ENCODE peak calls at places on chromosome 21, in seven cellular contexts. One of them, this sample, is unnamed.
A peak's percentile ranks its signal among the peaks of the same experiment; 100 is the strongest.

GRCh38 chr21:33207471-33208149 is 22.1 kb upstream of the IFNAR2 start:
- DNase-seq in A549: no peak
- DNase-seq in astrocyte of the spinal cord: no peak
- DNase-seq in aorta: no peak
- DNase-seq in Peyer's patch: peak; percentile 51
- DNase-seq in dorsolateral prefrontal cortex: no peak
- DNase-seq in BJ: no peak
- DNase-seq in this sample: no peak

GRCh38 chr21:26788783-26789182 is 56.4 kb downstream of the ADAMTS1 start:
- DNase-seq in A549: no peak
- DNase-seq in astrocyte of the spinal cord: no peak
- DNase-seq in aorta: no peak
- DNase-seq in Peyer's patch: no peak
- DNase-seq in dorsolateral prefrontal cortex: no peak
- DNase-seq in BJ: no peak
- DNase-seq in this sample: peak; percentile 38

GRCh38 chr21:27480841-27481261 is 514.0 kb upstream of the ADAMTS5 start:
- DNase-seq in A549: no peak
- DNase-seq in astrocyte of the spinal cord: peak; percentile 48
- DNase-seq in aorta: no peak
- DNase-seq in Peyer's patch: no peak
- DNase-seq in dorsolateral prefrontal cortex: no peak
- DNase-seq in BJ: no peak
- DNase-seq in this sample: no peak

GRCh38 chr21:41142051-41142795 is 25.7 kb upstream of the BACE2 start:
- DNase-seq in A549: peak; percentile 5
- DNase-seq in astrocyte of the spinal cord: peak; percentile 58
- DNase-seq in aorta: no peak
- DNase-seq in Peyer's patch: no peak
- DNase-seq in dorsolateral prefrontal cortex: peak; percentile 70
- DNase-seq in BJ: peak; percentile 63
- DNase-seq in this sample: no peak

GRCh38 chr21:31043495-31043894 is 5.2 kb upstream of the KRTAP19-8 start:
- DNase-seq in A549: no peak
- DNase-seq in astrocyte of the spinal cord: no peak
- DNase-seq in aorta: no peak
- DNase-seq in Peyer's patch: no peak
- DNase-seq in dorsolateral prefrontal cortex: no peak
- DNase-seq in BJ: no peak
- DNase-seq in this sample: no peak

GRCh38 chr21:41387824-41388223 is 26.0 kb downstream of the MX2 start:
- DNase-seq in A549: no peak
- DNase-seq in astrocyte of the spinal cord: no peak
- DNase-seq in aorta: no peak
- DNase-seq in Peyer's patch: no peak
- DNase-seq in dorsolateral prefrontal cortex: no peak
- DNase-seq in BJ: no peak
- DNase-seq in this sample: no peak

GRCh38 chr21:32782698-32783097 is 11.1 kb upstream of the PAXBP1 start:
- DNase-seq in A549: no peak
- DNase-seq in astrocyte of the spinal cord: no peak
- DNase-seq in aorta: no peak
- DNase-seq in Peyer's patch: no peak
- DNase-seq in dorsolateral prefrontal cortex: no peak
- DNase-seq in BJ: no peak
- DNase-seq in this sample: no peak

GRCh38 chr21:26624983-26625519 is 52.0 kb upstream of the CYYR1 start:
- DNase-seq in A549: no peak
- DNase-seq in astrocyte of the spinal cord: no peak
- DNase-seq in aorta: no peak
- DNase-seq in Peyer's patch: no peak
- DNase-seq in dorsolateral prefrontal cortex: no peak
- DNase-seq in BJ: no peak
- DNase-seq in this sample: no peak

GRCh38 chr21:32065654-32066053 is 192.8 kb downstream of the HUNK start:
- DNase-seq in A549: no peak
- DNase-seq in astrocyte of the spinal cord: no peak
- DNase-seq in aorta: no peak
- DNase-seq in Peyer's patch: no peak
- DNase-seq in dorsolateral prefrontal cortex: no peak
- DNase-seq in BJ: no peak
- DNase-seq in this sample: no peak

GRCh38 chr21:27168084-27168483 is 201.2 kb upstream of the ADAMTS5 start:
- DNase-seq in A549: no peak
- DNase-seq in astrocyte of the spinal cord: no peak
- DNase-seq in aorta: no peak
- DNase-seq in Peyer's patch: no peak
- DNase-seq in dorsolateral prefrontal cortex: no peak
- DNase-seq in BJ: no peak
- DNase-seq in this sample: no peak

GRCh38 chr21:31103163-31103562 is 64.9 kb upstream of the KRTAP19-8 start:
- DNase-seq in A549: no peak
- DNase-seq in astrocyte of the spinal cord: no peak
- DNase-seq in aorta: no peak
- DNase-seq in Peyer's patch: no peak
- DNase-seq in dorsolateral prefrontal cortex: no peak
- DNase-seq in BJ: no peak
- DNase-seq in this sample: no peak

GRCh38 chr21:36246080-36246631 is 73.8 kb upstream of the MORC3 start:
- DNase-seq in A549: no peak
- DNase-seq in astrocyte of the spinal cord: no peak
- DNase-seq in aorta: no peak
- DNase-seq in Peyer's patch: no peak
- DNase-seq in dorsolateral prefrontal cortex: no peak
- DNase-seq in BJ: no peak
- DNase-seq in this sample: peak; percentile 65

GRCh38 chr21:23921670-23922418 is 1685.4 kb downstream of the MRPL39 start:
- DNase-seq in A549: no peak
- DNase-seq in astrocyte of the spinal cord: no peak
- DNase-seq in aorta: no peak
- DNase-seq in Peyer's patch: peak; percentile 30
- DNase-seq in dorsolateral prefrontal cortex: no peak
- DNase-seq in BJ: no peak
- DNase-seq in this sample: no peak

GRCh38 chr21:30146558-30147282 is 19.9 kb downstream of the CLDN17 start:
- DNase-seq in A549: no peak
- DNase-seq in astrocyte of the spinal cord: no peak
- DNase-seq in aorta: no peak
- DNase-seq in Peyer's patch: no peak
- DNase-seq in dorsolateral prefrontal cortex: no peak
- DNase-seq in BJ: no peak
- DNase-seq in this sample: no peak

GRCh38 chr21:25375675-25376074 is 231.6 kb downstream of the MRPL39 start:
- DNase-seq in A549: no peak
- DNase-seq in astrocyte of the spinal cord: peak; percentile 52
- DNase-seq in aorta: no peak
- DNase-seq in Peyer's patch: no peak
- DNase-seq in dorsolateral prefrontal cortex: no peak
- DNase-seq in BJ: peak; percentile 28
- DNase-seq in this sample: no peak

GRCh38 chr21:35086357-35086756 is 37.3 kb upstream of the RUNX1 start:
- DNase-seq in A549: no peak
- DNase-seq in astrocyte of the spinal cord: peak; percentile 45
- DNase-seq in aorta: no peak
- DNase-seq in Peyer's patch: no peak
- DNase-seq in dorsolateral prefrontal cortex: no peak
- DNase-seq in BJ: no peak
- DNase-seq in this sample: no peak

GRCh38 chr21:25563399-25564116 is 43.7 kb downstream of the MRPL39 start:
- DNase-seq in A549: no peak
- DNase-seq in astrocyte of the spinal cord: peak; percentile 40
- DNase-seq in aorta: no peak
- DNase-seq in Peyer's patch: peak; percentile 56
- DNase-seq in dorsolateral prefrontal cortex: no peak
- DNase-seq in BJ: no peak
- DNase-seq in this sample: no peak

GRCh38 chr21:27076035-27076434 is 109.1 kb upstream of the ADAMTS5 start:
- DNase-seq in A549: no peak
- DNase-seq in astrocyte of the spinal cord: no peak
- DNase-seq in aorta: no peak
- DNase-seq in Peyer's patch: no peak
- DNase-seq in dorsolateral prefrontal cortex: no peak
- DNase-seq in BJ: no peak
- DNase-seq in this sample: no peak

GRCh38 chr21:35375115-35375514 is 326.0 kb upstream of the RUNX1 start:
- DNase-seq in A549: no peak
- DNase-seq in astrocyte of the spinal cord: peak; percentile 42
- DNase-seq in aorta: no peak
- DNase-seq in Peyer's patch: no peak
- DNase-seq in dorsolateral prefrontal cortex: no peak
- DNase-seq in BJ: peak; percentile 63
- DNase-seq in this sample: no peak

DNA sequence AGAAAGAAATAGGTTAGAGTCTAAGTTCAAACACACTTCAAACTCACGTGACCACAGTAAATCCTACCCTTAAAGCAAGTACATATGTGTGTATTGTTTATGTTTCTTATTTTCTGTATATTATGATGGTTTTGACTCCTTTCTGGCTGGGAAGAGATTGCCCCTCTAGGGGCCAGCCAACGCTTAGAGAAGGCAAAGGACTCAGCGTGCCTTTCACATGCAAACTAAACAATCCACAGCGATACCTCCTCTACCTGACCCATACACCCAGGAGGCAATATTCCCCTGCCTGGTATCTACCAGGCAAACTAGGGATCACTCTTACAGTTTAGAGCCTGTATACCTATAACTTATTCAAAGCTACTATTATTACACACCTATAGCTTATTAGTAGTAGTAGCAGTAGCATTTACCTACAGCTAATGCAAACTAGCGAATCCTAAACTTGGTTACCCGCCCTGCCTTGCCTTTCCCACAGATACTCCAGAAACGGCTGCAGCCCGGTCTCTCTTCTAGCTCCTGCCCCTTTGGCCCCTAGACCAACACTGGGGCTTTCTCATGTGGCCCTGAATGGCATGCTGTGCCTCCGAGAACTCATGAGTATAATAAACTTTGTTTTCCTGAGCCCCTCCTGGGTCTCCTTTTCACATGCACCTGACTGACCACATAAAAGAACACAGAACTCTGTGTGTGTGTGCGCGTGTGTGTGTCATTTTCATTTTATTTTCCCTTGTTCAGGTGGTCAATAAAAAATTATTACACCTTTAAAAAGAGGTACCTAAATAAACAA is 14.0 kb downstream of the NRIP1 start:
- DNase-seq in A549: no peak
- DNase-seq in astrocyte of the spinal cord: no peak
- DNase-seq in aorta: no peak
- DNase-seq in Peyer's patch: no peak
- DNase-seq in dorsolateral prefrontal cortex: no peak
- DNase-seq in BJ: no peak
- DNase-seq in this sample: peak; percentile 59
- H3K4me3 ChIP-seq in A549: no peak overlapping the region
- H3K4me3 ChIP-seq in astrocyte of the spinal cord: no peak overlapping the region
- H3K4me3 ChIP-seq in aorta: no peak overlapping the region
- H3K4me3 ChIP-seq in Peyer's patch: peak overlapping the region; percentile 13
- H3K4me3 ChIP-seq in dorsolateral prefrontal cortex: no peak overlapping the region
- H3K4me3 ChIP-seq in BJ: no peak overlapping the region
- H3K4me3 ChIP-seq in this sample: no peak overlapping the region

DNA sequence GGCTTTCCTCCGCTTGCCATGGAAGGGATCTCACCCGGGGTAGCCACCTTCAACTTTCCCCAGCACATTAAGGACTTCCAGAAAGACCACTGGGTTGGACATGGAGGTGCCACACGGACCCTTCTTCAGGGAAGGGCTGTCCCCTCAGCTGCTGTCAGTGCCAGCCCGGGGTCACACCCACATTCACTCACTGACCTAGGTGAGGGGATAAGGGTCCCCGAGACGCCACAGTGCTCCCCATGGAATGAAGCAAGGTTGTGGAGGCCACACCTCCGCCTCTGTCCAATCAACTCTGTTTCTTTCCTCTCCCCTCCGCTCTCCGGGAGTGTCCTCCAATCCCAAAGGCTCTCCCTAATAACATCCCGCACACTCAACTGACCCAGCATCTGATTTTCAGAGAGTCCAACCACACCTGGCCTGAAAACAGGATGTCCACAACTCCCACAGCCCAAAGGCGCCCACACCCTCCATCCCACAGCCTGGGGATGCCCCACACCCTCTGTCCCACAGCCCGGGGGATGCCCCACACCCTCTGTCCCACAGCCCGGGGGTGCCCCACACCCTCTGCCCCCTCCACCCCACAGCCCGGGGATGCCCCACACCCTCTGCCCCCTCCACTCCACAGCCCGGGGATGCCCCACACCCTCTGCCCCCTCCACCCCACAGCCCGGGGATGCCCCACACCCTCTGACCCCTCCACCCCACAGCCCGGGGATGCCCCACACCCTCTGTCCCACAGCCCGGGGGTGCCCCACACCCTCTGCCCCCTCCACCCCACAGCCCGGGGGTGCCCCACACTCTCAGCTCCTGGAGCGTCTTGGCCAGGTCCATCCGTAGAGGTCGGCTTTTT is 19.3 kb downstream of the RSPH1 start:
- DNase-seq in A549: no peak
- DNase-seq in astrocyte of the spinal cord: no peak
- DNase-seq in aorta: no peak
- DNase-seq in Peyer's patch: no peak
- DNase-seq in dorsolateral prefrontal cortex: no peak
- DNase-seq in BJ: no peak
- DNase-seq in this sample: no peak
- H3K4me3 ChIP-seq in A549: no peak overlapping the region
- H3K4me3 ChIP-seq in astrocyte of the spinal cord: no peak overlapping the region
- H3K4me3 ChIP-seq in aorta: no peak overlapping the region
- H3K4me3 ChIP-seq in Peyer's patch: no peak overlapping the region
- H3K4me3 ChIP-seq in dorsolateral prefrontal cortex: no peak overlapping the region
- H3K4me3 ChIP-seq in BJ: no peak overlapping the region
- H3K4me3 ChIP-seq in this sample: no peak overlapping the region

GRCh38 chr21:15422761-15423160 is 307.0 kb upstream of the USP25 start:
- DNase-seq in A549: no peak
- DNase-seq in astrocyte of the spinal cord: peak; percentile 92
- DNase-seq in aorta: no peak
- DNase-seq in Peyer's patch: no peak
- DNase-seq in dorsolateral prefrontal cortex: no peak
- DNase-seq in BJ: no peak
- DNase-seq in this sample: no peak
- H3K4me3 ChIP-seq in A549: no peak overlapping the region
- H3K4me3 ChIP-seq in astrocyte of the spinal cord: no peak overlapping the region
- H3K4me3 ChIP-seq in aorta: no peak overlapping the region
- H3K4me3 ChIP-seq in Peyer's patch: no peak overlapping the region
- H3K4me3 ChIP-seq in dorsolateral prefrontal cortex: no peak overlapping the region
- H3K4me3 ChIP-seq in BJ: no peak overlapping the region
- H3K4me3 ChIP-seq in this sample: no peak overlapping the region

DNA sequence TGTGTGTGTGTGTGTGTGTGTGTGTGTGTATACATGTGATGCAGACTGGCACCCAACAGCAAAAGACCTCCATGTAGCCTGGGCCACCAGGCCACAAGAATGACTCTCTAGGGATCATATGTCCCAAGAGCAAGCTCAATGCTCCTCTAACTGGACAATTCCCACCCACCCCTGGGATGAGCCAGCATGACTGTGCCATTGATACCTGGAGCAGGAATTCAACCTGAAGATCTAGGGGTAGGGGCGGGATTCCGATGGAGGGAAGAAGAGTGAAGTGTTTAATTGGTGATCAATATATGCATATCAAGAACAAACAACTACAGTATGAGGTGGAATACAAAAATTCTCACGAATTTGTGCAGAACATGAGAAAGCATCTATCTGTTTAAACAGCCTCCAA is 136.2 kb downstream of the PSMG1 start:
- DNase-seq in A549: no peak
- DNase-seq in astrocyte of the spinal cord: no peak
- DNase-seq in aorta: no peak
- DNase-seq in Peyer's patch: no peak
- DNase-seq in dorsolateral prefrontal cortex: no peak
- DNase-seq in BJ: no peak
- DNase-seq in this sample: no peak
- H3K4me3 ChIP-seq in A549: no peak overlapping the region
- H3K4me3 ChIP-seq in astrocyte of the spinal cord: no peak overlapping the region
- H3K4me3 ChIP-seq in aorta: no peak overlapping the region
- H3K4me3 ChIP-seq in Peyer's patch: no peak overlapping the region
- H3K4me3 ChIP-seq in dorsolateral prefrontal cortex: no peak overlapping the region
- H3K4me3 ChIP-seq in BJ: no peak overlapping the region
- H3K4me3 ChIP-seq in this sample: no peak overlapping the region

This sample was measured in mucosa of descending colon.